ENCODE peak calls at places on chromosomes 5 and 9, in ten cellular contexts. A, L, M, O, G, P, R, Q, J and E are unnamed samples.
A peak's percentile ranks its signal among the peaks of the same experiment; 100 is the strongest.

GRCh38 chr5:83107692-83108410 is 30.5 kb downstream of the XRCC4 start:
- DNase-seq in A (no peak), L (no peak), M (no peak), O (no peak), G (no peak), P (no peak), R (no peak), Q (no peak), J (no peak), E (no peak)

GRCh38 chr9:101605547-101605946 is 10.8 kb upstream of the PPP3R2 start:
- DNase-seq in A (no peak), L (no peak), M (no peak), O (no peak), G (no peak), P (no peak), R (no peak), Q (no peak), J (no peak), E (no peak)

GRCh38 chr9:129225815-129226214 is 47.8 kb upstream of the IER5L start:
- DNase-seq in A (peak; percentile 47), L (peak; percentile 79), M (peak; percentile 86), O (peak; percentile 13), G (no peak), P (no peak), R (peak; percentile 79), Q (peak; percentile 84), J (no peak), E (peak; percentile 61)

GRCh38 chr9:71490810-71491209 is 277.5 kb downstream of the CEMIP2 start:
- DNase-seq in A (no peak), L (no peak), M (no peak), O (no peak), G (peak; percentile 31), P (no peak), R (no peak), Q (no peak), J (no peak), E (peak; percentile 7)

GRCh38 chr5:170449232-170449631 is 54.6 kb upstream of the KCNIP1 start:
- DNase-seq in A (no peak), L (no peak), M (no peak), O (no peak), G (no peak), P (no peak), R (no peak), Q (no peak), J (peak; percentile 60), E (no peak)

GRCh38 chr5:5318426-5319205 is 103.9 kb upstream of the ICE1 start:
- DNase-seq in A (no peak), L (no peak), M (no peak), O (no peak), G (no peak), P (no peak), R (no peak), Q (no peak), J (no peak), E (no peak)

GRCh38 chr9:22041792-22042191 is 32.7 kb upstream of the CDKN2B start:
- DNase-seq in A (no peak), L (no peak), M (no peak), O (no peak), G (peak; percentile 89), P (no peak), R (no peak), Q (no peak), J (no peak), E (no peak)

GRCh38 chr9:77218612-77219011 is 41.3 kb downstream of the VPS13A start:
- DNase-seq in A (no peak), L (no peak), M (no peak), O (no peak), G (peak; percentile 36), P (no peak), R (peak; percentile 17), Q (no peak), J (no peak), E (peak; percentile 63)

GRCh38 chr9:137301086-137301947 is 754 bp downstream of the NRARP start:
- DNase-seq in A (no peak), L (peak; percentile 29), M (no peak), O (no peak), G (peak; percentile 64), P (no peak), R (no peak), Q (peak; percentile 51), J (no peak), E (peak; percentile 66)

GRCh38 chr9:137298983-137299521 is 3.0 kb downstream of the NRARP start:
- DNase-seq in A (no peak), L (no peak), M (no peak), O (no peak), G (no peak), P (no peak), R (no peak), Q (no peak), J (no peak), E (no peak)

GRCh38 chr9:137300607-137301085 is 1.4 kb downstream of the NRARP start:
- DNase-seq in A (no peak), L (no peak), M (no peak), O (no peak), G (no peak), P (no peak), R (no peak), Q (peak; percentile 34), J (no peak), E (peak; percentile 66)

GRCh38 chr9:137298401-137298982 is 3.6 kb downstream of the NRARP start:
- DNase-seq in A (no peak), L (no peak), M (no peak), O (no peak), G (no peak), P (no peak), R (peak; percentile 61), Q (no peak), J (no peak), E (no peak)

DNA sequence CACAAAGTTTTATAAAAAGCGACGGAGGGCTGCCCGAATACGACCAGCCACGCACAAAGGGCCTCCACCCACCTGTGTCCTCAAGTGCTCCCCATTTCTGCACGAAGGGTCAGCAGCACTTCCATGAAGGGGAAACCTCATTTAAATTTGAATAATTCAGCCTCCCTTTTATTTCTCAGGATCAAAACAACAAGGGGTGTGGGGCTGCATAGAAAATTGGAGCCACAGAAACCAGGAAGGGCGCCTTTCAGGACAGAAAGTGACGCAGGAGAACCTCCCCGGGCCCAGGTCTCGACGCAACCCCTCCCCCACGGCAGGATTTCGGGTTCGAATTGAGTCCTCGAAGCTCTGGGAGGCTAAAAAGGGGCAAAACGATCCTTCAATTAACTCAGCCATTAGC is 2.1 kb downstream of the NRARP start:
- DNase-seq in A (no peak), L (no peak), M (no peak), O (no peak), G (no peak), P (no peak), R (no peak), Q (no peak), J (no peak), E (peak; percentile 39)
- H3K27ac ChIP-seq in A (no peak overlapping the region), L (no peak overlapping the region), M (no peak overlapping the region), O (no peak overlapping the region), G (no peak overlapping the region), P (no peak overlapping the region), R (no peak overlapping the region), Q (no peak overlapping the region), J (peak overlapping the region; percentile 76), E (no peak overlapping the region)

GRCh38 chr5:55344392-55344992 is 36.7 kb downstream of the MTREX start:
- DNase-seq in A (peak; percentile 80), L (peak; percentile 31), M (no peak), O (peak; percentile 46), G (peak; percentile 68), P (peak; percentile 49), R (peak; percentile 87), Q (no peak), J (no peak), E (peak; percentile 57)
- H3K4me3 ChIP-seq in A (no peak overlapping the region), L (no peak overlapping the region), M (no peak overlapping the region), O (no peak overlapping the region), G (no peak overlapping the region), P (no peak overlapping the region), R (no peak overlapping the region), Q (no peak overlapping the region), J (no peak overlapping the region), E (no peak overlapping the region)

GRCh38 chr9:2027761-2028160 is 12.6 kb downstream of the SMARCA2 start:
- DNase-seq in A (no peak), L (no peak), M (no peak), O (no peak), G (no peak), P (no peak), R (no peak), Q (no peak), J (no peak), E (no peak)

GRCh38 chr9:2024888-2025781 is 10.0 kb downstream of the SMARCA2 start:
- DNase-seq in A (peak; percentile 65), L (no peak), M (no peak), O (no peak), G (no peak), P (no peak), R (no peak), Q (peak; percentile 33), J (no peak), E (no peak)

GRCh38 chr9:2023532-2023931 is 8.4 kb downstream of the SMARCA2 start:
- DNase-seq in A (peak; percentile 48), L (no peak), M (no peak), O (no peak), G (no peak), P (no peak), R (no peak), Q (no peak), J (no peak), E (no peak)

GRCh38 chr9:2026598-2026997 is 11.5 kb downstream of the SMARCA2 start:
- DNase-seq in A (no peak), L (no peak), M (no peak), O (no peak), G (no peak), P (no peak), R (no peak), Q (no peak), J (no peak), E (peak; percentile 70)

GRCh38 chr9:2026181-2026580 is 11.0 kb downstream of the SMARCA2 start:
- DNase-seq in A (no peak), L (no peak), M (no peak), O (no peak), G (no peak), P (no peak), R (no peak), Q (no peak), J (no peak), E (peak; percentile 63)
- H3K27ac ChIP-seq in A (peak overlapping the region; percentile 71), L (peak overlapping the region; percentile 14), M (no peak overlapping the region), O (no peak overlapping the region), G (no peak overlapping the region), P (no peak overlapping the region), R (no peak overlapping the region), Q (no peak overlapping the region), J (peak overlapping the region; percentile 53), E (peak overlapping the region; percentile 74)

DNA sequence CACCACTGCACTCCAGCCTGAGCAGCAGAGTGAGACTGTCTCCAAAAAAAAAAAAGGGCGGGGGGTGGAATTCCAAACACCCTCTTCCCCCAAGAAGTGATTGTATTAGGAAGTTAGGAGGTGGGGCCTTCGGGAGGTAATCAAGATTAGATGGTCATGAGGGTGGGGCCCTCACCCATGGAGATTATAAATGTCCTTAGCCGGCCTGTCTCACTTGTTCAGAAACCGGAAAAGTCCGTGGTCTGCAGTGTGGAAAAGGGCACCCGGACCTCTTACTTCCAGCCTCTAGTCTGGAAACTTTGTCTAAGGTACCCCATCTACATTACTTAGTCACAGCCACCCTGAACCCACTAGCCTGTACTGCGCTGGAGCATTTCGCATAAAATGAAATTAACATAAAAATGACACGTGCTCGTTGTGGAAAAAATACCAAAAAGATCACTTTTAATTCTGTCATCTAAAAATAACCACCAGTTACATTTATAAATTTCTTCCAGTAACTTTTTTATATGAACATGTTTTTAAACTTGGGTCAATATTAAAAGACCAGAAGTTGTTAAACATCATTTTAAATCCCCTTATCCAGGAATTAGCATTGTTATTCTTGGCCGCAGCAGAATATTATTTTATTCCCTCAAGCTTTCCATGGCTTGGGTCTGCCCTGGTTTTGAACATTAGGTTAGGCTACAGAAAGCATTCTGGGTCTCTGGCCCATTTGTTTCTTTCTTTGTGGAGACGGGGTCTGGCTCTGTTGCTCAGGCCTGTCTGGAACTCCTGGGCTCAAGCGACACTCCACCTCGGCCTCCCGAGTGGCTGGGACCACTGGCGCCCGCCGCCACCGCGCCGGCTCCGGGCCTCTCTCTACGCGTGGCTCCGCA is 1.1 kb upstream of the CKS2 start:
- DNase-seq in A (no peak), L (no peak), M (no peak), O (no peak), G (no peak), P (peak; percentile 36), R (no peak), Q (no peak), J (no peak), E (no peak)
- H3K4me3 ChIP-seq in A (peak overlapping the region; percentile 70), L (peak overlapping the region; percentile 76), M (peak overlapping the region; percentile 77), O (peak overlapping the region; percentile 72), G (peak overlapping the region; percentile 79), P (peak overlapping the region; percentile 86), R (peak overlapping the region; percentile 71), Q (peak overlapping the region; percentile 73), J (peak overlapping the region; percentile 90), E (peak overlapping the region; percentile 81)